ENCODE peak calls at places on chromosomes 7 and 10, in five cellular contexts. K is AG04449, J is SK-MEL-5, R is RWPE1, O is AG20443. U is an unnamed sample.

GRCh38 chr10:75432763-75433162 is 1.3 kb downstream of the LRMDA start:
- DNase-seq in O (no peak), R (no peak), K (no peak), J (no peak), U (no peak)

GRCh38 chr7:157540606-157541294 is 203.9 kb downstream of the DNAJB6 start:
- DNase-seq in J (no peak), O (no peak), R (no peak), K (no peak), U (no peak)

GRCh38 chr10:79221110-79222051 is 125.9 kb upstream of the PPIF start:
- DNase-seq in K (no peak), J (no peak), R (no peak), O (peak; percentile 72), U (peak; percentile 46)

GRCh38 chr7:47751068-47751467 is 169.2 kb upstream of the TNS3 start:
- DNase-seq in K (no peak), O (no peak), J (no peak), R (no peak), U (no peak)

GRCh38 chr10:121096617-121097431 is 245.7 kb downstream of the WDR11 start:
- DNase-seq in R (no peak), O (no peak), J (peak; percentile 10), K (no peak), U (peak; percentile 42)

GRCh38 chr10:95818663-95819062 is 62.7 kb downstream of the ENTPD1 start:
- DNase-seq in O (peak; percentile 67), R (peak; percentile 37), K (peak; percentile 55), J (no peak), U (peak; percentile 24)

GRCh38 chr10:89337493-89337892 is 9.7 kb downstream of the IFIT3 start:
- DNase-seq in O (no peak), K (peak; percentile 45), J (no peak), R (peak; percentile 54), U (no peak)

GRCh38 chr7:1558181-1558811 is 2.3 kb upstream of the TMEM184A start:
- DNase-seq in O (no peak), K (no peak), J (peak; percentile 27), R (no peak), U (peak; percentile 46)

GRCh38 chr10:68156373-68157185 is 47.3 kb downstream of the MYPN start:
- DNase-seq in J (peak; percentile 68), R (peak; percentile 19), O (peak; percentile 45), K (no peak), U (peak; percentile 45)

GRCh38 chr7:43637114-43637806 is 54.4 kb downstream of the STK17A start:
- DNase-seq in R (peak; percentile 75), K (no peak), J (no peak), O (no peak), U (no peak)

GRCh38 chr10:132627736-132628512 is 90.3 kb downstream of the INPP5A start:
- DNase-seq in J (no peak), K (peak; percentile 4), O (peak; percentile 88), R (no peak), U (no peak)

GRCh38 chr7:30931927-30932540 is 20.4 kb downstream of the AQP1 start:
- DNase-seq in O (peak; percentile 7), J (no peak), R (no peak), K (no peak), U (no peak)

GRCh38 chr10:113000876-113001598 is 51.0 kb downstream of the TCF7L2 start:
- DNase-seq in O (peak; percentile 69), K (no peak), R (peak; percentile 82), J (no peak), U (no peak)

GRCh38 chr7:5549096-5549896 is 125.7 kb upstream of the TNRC18 start:
- DNase-seq in R (peak; percentile 98), O (peak; percentile 78), K (no peak), J (peak; percentile 23), U (peak; percentile 33)

GRCh38 chr7:45711161-45711490 is 137.0 kb downstream of the ADCY1 start:
- DNase-seq in J (no peak), O (no peak), R (no peak), K (no peak), U (no peak)

GRCh38 chr7:131538071-131538790 is 18.2 kb downstream of the PODXL start:
- DNase-seq in J (no peak), R (peak; percentile 75), O (peak; percentile 64), K (no peak), U (no peak)

GRCh38 chr7:140475747-140476333 is 3.5 kb downstream of the MKRN1 start:
- DNase-seq in R (peak; percentile 32), J (peak; percentile 79), K (no peak), O (peak; percentile 39), U (peak; percentile 31)

GRCh38 chr7:23468721-23469149 is 1.6 kb downstream of the IGF2BP3 start:
- DNase-seq in O (no peak), J (no peak), R (no peak), K (no peak), U (no peak)

GRCh38 chr7:100949931-100950443 is 653 bp downstream of the MUC3A start:
- DNase-seq in R (no peak), K (no peak), J (no peak), O (peak; percentile 17), U (no peak)

GRCh38 chr10:93464826-93465388 is 17.2 kb downstream of the MYOF start:
- DNase-seq in J (no peak), R (no peak), O (no peak), K (no peak), U (no peak)

GRCh38 chr10:72784551-72785421 is 92.8 kb downstream of the MCU start:
- DNase-seq in R (peak; percentile 84), O (peak; percentile 83), K (peak; percentile 80), J (no peak), U (peak; percentile 67)

GRCh38 chr10:3330687-3331086 is 158.1 kb upstream of the PITRM1 start:
- DNase-seq in O (peak; percentile 70), R (peak; percentile 58), K (no peak), J (no peak), U (no peak)

GRCh38 chr10:68561804-68562649 is 1.9 kb downstream of the TET1 start:
- DNase-seq in R (no peak), K (no peak), O (peak; percentile 45), J (no peak), U (peak; percentile 30)

GRCh38 chr10:22605168-22605567 is 109.2 kb downstream of the PIP4K2A start:
- DNase-seq in K (no peak), J (no peak), R (peak; percentile 42), O (peak; percentile 76), U (no peak)

GRCh38 chr10:82492647-82493046 is 617.7 kb downstream of the NRG3 start:
- DNase-seq in O (no peak), K (no peak), R (no peak), J (no peak), U (no peak)

GRCh38 chr7:16814987-16815386 is 10.2 kb upstream of the AGR2 start:
- DNase-seq in R (no peak), J (no peak), O (no peak), K (no peak), U (no peak)

GRCh38 chr10:128047991-128048826 is 78.0 kb downstream of the MKI67 start:
- DNase-seq in O (no peak), R (peak; percentile 89), J (peak; percentile 9), K (no peak), U (no peak)

GRCh38 chr7:132161231-132161915 is 414.9 kb downstream of the PLXNA4 start:
- DNase-seq in J (no peak), K (no peak), O (peak; percentile 32), R (no peak), U (no peak)

GRCh38 chr10:14008648-14009072 is 322.1 kb downstream of the FRMD4A start:
- DNase-seq in K (no peak), O (no peak), J (no peak), R (no peak), U (no peak)

GRCh38 chr10:44186150-44186549 is 198.7 kb downstream of the CXCL12 start:
- DNase-seq in R (no peak), K (no peak), O (peak; percentile 65), J (no peak), U (no peak)

GRCh38 chr7:6175642-6176041 is 96.8 kb downstream of the CYTH3 start:
- DNase-seq in K (peak; percentile 26), R (peak; percentile 30), O (peak; percentile 41), J (no peak), U (no peak)

GRCh38 chr7:73382938-73383503 is 50.6 kb upstream of the FZD9 start:
- DNase-seq in K (no peak), R (no peak), J (no peak), O (no peak), U (no peak)

GRCh38 chr10:88066876-88067275 is 203.5 kb downstream of the PTEN start:
- DNase-seq in K (no peak), R (no peak), O (no peak), J (no peak), U (no peak)

GRCh38 chr7:46146454-46147255 is 225.6 kb upstream of the IGFBP3 start:
- DNase-seq in K (peak; percentile 49), O (peak; percentile 82), J (no peak), R (no peak), U (no peak)

GRCh38 chr7:157550300-157551275 is 213.8 kb downstream of the DNAJB6 start:
- DNase-seq in J (no peak), K (no peak), R (no peak), O (no peak), U (no peak)

GRCh38 chr7:155947051-155947450 is 134.8 kb upstream of the SHH start:
- DNase-seq in R (no peak), J (no peak), K (no peak), O (no peak), U (no peak)

U was measured in iPS-NIHi11.